ENCODE peak calls at places on chromosomes 3 and 15, in six cellular contexts. One of them, this sample, is unnamed.

GRCh38 chr3:11944052-11944673 is 60.0 kb upstream of the SYN2 start:
- DNase-seq in stomach: peak; percentile 28
- DNase-seq in PC-3: peak; percentile 72
- DNase-seq in OCI-LY7: no peak
- DNase-seq in Panc1: peak; percentile 4
- DNase-seq in CD8-positive, alpha-beta T cell: no peak
- DNase-seq in this sample: peak; percentile 19

GRCh38 chr3:16849795-16850194 is 35.0 kb upstream of the PLCL2 start:
- DNase-seq in stomach: no peak
- DNase-seq in PC-3: no peak
- DNase-seq in OCI-LY7: no peak
- DNase-seq in Panc1: no peak
- DNase-seq in CD8-positive, alpha-beta T cell: no peak
- DNase-seq in this sample: peak; percentile 35

GRCh38 chr15:61929452-61929851 is 130.8 kb downstream of the VPS13C start:
- DNase-seq in stomach: no peak
- DNase-seq in PC-3: no peak
- DNase-seq in OCI-LY7: no peak
- DNase-seq in Panc1: no peak
- DNase-seq in CD8-positive, alpha-beta T cell: no peak
- DNase-seq in this sample: no peak

GRCh38 chr3:121748638-121749275 is 784 bp downstream of the GOLGB1 start:
- DNase-seq in stomach: peak; percentile 77
- DNase-seq in PC-3: peak; percentile 61
- DNase-seq in OCI-LY7: peak; percentile 44
- DNase-seq in Panc1: no peak
- DNase-seq in CD8-positive, alpha-beta T cell: no peak
- DNase-seq in this sample: no peak

GRCh38 chr3:11136116-11136515 is 18.2 kb upstream of the HRH1 start:
- DNase-seq in stomach: no peak
- DNase-seq in PC-3: peak; percentile 41
- DNase-seq in OCI-LY7: no peak
- DNase-seq in Panc1: no peak
- DNase-seq in CD8-positive, alpha-beta T cell: no peak
- DNase-seq in this sample: no peak

GRCh38 chr3:38542401-38543298 is 46.5 kb downstream of the EXOG start:
- DNase-seq in stomach: no peak
- DNase-seq in PC-3: peak; percentile 36
- DNase-seq in OCI-LY7: no peak
- DNase-seq in Panc1: no peak
- DNase-seq in CD8-positive, alpha-beta T cell: no peak
- DNase-seq in this sample: no peak

GRCh38 chr3:110414851-110415250 is 656.8 kb upstream of the NECTIN3 start:
- DNase-seq in stomach: no peak
- DNase-seq in PC-3: peak; percentile 83
- DNase-seq in OCI-LY7: no peak
- DNase-seq in Panc1: no peak
- DNase-seq in CD8-positive, alpha-beta T cell: no peak
- DNase-seq in this sample: peak; percentile 63

GRCh38 chr15:58432421-58432820 is 630 bp downstream of the LIPC start:
- DNase-seq in stomach: no peak
- DNase-seq in PC-3: no peak
- DNase-seq in OCI-LY7: no peak
- DNase-seq in Panc1: no peak
- DNase-seq in CD8-positive, alpha-beta T cell: no peak
- DNase-seq in this sample: no peak

GRCh38 chr15:69037977-69038376 is 23.5 kb downstream of the NOX5 start:
- DNase-seq in stomach: no peak
- DNase-seq in PC-3: no peak
- DNase-seq in OCI-LY7: no peak
- DNase-seq in Panc1: no peak
- DNase-seq in CD8-positive, alpha-beta T cell: no peak
- DNase-seq in this sample: no peak

GRCh38 chr3:144491333-144491732 is 519.7 kb downstream of the DIPK2A start:
- DNase-seq in stomach: no peak
- DNase-seq in PC-3: no peak
- DNase-seq in OCI-LY7: no peak
- DNase-seq in Panc1: no peak
- DNase-seq in CD8-positive, alpha-beta T cell: no peak
- DNase-seq in this sample: no peak

GRCh38 chr3:172249039-172249438 is 199.2 kb downstream of the GHSR start:
- DNase-seq in stomach: no peak
- DNase-seq in PC-3: no peak
- DNase-seq in OCI-LY7: no peak
- DNase-seq in Panc1: no peak
- DNase-seq in CD8-positive, alpha-beta T cell: no peak
- DNase-seq in this sample: peak; percentile 61

GRCh38 chr3:61578667-61579367 is 17.4 kb downstream of the PTPRG start:
- DNase-seq in stomach: no peak
- DNase-seq in PC-3: no peak
- DNase-seq in OCI-LY7: no peak
- DNase-seq in Panc1: no peak
- DNase-seq in CD8-positive, alpha-beta T cell: no peak
- DNase-seq in this sample: no peak

GRCh38 chr3:46671541-46672348 is 21.7 kb downstream of the ALS2CL start:
- DNase-seq in stomach: no peak
- DNase-seq in PC-3: no peak
- DNase-seq in OCI-LY7: no peak
- DNase-seq in Panc1: no peak
- DNase-seq in CD8-positive, alpha-beta T cell: no peak
- DNase-seq in this sample: no peak

GRCh38 chr15:60397772-60398445 is at the start of gene ANXA2:
- DNase-seq in stomach: peak; percentile 87
- DNase-seq in PC-3: peak; percentile 91
- DNase-seq in OCI-LY7: peak; percentile 57
- DNase-seq in Panc1: no peak
- DNase-seq in CD8-positive, alpha-beta T cell: peak; percentile 77
- DNase-seq in this sample: peak; percentile 63

GRCh38 chr3:46017720-46018119 is 9.6 kb downstream of the XCR1 start:
- DNase-seq in stomach: no peak
- DNase-seq in PC-3: no peak
- DNase-seq in OCI-LY7: no peak
- DNase-seq in Panc1: no peak
- DNase-seq in CD8-positive, alpha-beta T cell: no peak
- DNase-seq in this sample: no peak

GRCh38 chr15:98177950-98178848 is 217.7 kb downstream of the ARRDC4 start:
- DNase-seq in stomach: peak; percentile 28
- DNase-seq in PC-3: peak; percentile 74
- DNase-seq in OCI-LY7: peak; percentile 36
- DNase-seq in Panc1: peak; percentile 39
- DNase-seq in CD8-positive, alpha-beta T cell: peak; percentile 11
- DNase-seq in this sample: peak; percentile 50

GRCh38 chr3:10380906-10381795 is 60.2 kb upstream of the SEC13 start:
- DNase-seq in stomach: no peak
- DNase-seq in PC-3: peak; percentile 59
- DNase-seq in OCI-LY7: no peak
- DNase-seq in Panc1: no peak
- DNase-seq in CD8-positive, alpha-beta T cell: no peak
- DNase-seq in this sample: no peak

DNA sequence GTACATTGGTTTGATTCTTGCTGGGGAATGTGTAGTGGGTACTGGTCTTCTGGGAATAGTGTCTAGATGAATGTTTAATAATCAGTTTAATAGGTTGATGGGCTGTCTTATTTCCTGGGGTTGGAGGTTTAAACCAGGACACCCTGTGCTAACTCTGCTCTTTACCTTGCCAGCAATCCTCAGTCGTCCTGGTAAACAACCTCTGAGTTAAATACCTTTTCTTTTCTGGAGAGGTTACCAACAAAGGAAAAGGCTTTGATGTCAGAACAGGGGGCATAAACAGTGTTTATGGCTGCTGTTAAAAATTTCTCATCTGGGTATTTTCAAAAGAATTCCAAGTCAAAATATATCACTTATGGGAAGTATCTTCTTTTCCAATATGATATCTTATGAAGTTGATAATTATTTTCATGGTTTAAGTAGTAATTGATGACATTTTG is 23.5 kb downstream of the MITF start:
- DNase-seq in stomach: no peak
- DNase-seq in PC-3: no peak
- DNase-seq in OCI-LY7: no peak
- DNase-seq in Panc1: no peak
- DNase-seq in CD8-positive, alpha-beta T cell: no peak
- DNase-seq in this sample: no peak
- H3K4me1 ChIP-seq in stomach: peaks cover 53% of the 10 kb centered on the region
- H3K4me1 ChIP-seq in PC-3: peaks cover 52% of the 10 kb centered on the region
- H3K4me1 ChIP-seq in OCI-LY7: no peaks in the 10 kb centered on the region
- H3K4me1 ChIP-seq in Panc1: peaks cover 16% of the 10 kb centered on the region
- H3K4me1 ChIP-seq in CD8-positive, alpha-beta T cell: no peaks in the 10 kb centered on the region
- H3K4me1 ChIP-seq in this sample: peaks cover 12% of the 10 kb centered on the region

DNA sequence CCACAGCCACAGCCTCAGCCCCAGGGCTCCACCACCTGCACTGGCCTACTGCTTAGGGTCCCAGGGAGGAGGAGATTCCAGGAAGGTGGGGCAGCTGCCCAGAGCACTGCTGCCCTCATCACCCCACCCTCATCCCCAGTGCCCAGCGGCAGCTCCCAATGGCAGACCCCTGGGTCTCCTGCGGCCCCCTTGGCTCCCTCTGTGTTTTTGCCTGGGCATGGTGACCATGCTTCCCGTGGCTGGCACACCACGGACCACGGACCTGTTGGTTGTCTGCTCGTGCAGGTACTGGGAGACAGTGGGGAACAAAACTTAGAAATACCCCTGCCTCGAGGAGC is 2.7 kb downstream of the CHST13 start:
- DNase-seq in stomach: no peak
- DNase-seq in PC-3: no peak
- DNase-seq in OCI-LY7: no peak
- DNase-seq in Panc1: no peak
- DNase-seq in CD8-positive, alpha-beta T cell: no peak
- DNase-seq in this sample: no peak
- H3K4me1 ChIP-seq in stomach: peaks cover 36% of the 10 kb centered on the region
- H3K4me1 ChIP-seq in PC-3: no peaks in the 10 kb centered on the region
- H3K4me1 ChIP-seq in OCI-LY7: no peaks in the 10 kb centered on the region
- H3K4me1 ChIP-seq in Panc1: peaks cover 4% of the 10 kb centered on the region
- H3K4me1 ChIP-seq in CD8-positive, alpha-beta T cell: no peaks in the 10 kb centered on the region
- H3K4me1 ChIP-seq in this sample: no peaks in the 10 kb centered on the region

DNA sequence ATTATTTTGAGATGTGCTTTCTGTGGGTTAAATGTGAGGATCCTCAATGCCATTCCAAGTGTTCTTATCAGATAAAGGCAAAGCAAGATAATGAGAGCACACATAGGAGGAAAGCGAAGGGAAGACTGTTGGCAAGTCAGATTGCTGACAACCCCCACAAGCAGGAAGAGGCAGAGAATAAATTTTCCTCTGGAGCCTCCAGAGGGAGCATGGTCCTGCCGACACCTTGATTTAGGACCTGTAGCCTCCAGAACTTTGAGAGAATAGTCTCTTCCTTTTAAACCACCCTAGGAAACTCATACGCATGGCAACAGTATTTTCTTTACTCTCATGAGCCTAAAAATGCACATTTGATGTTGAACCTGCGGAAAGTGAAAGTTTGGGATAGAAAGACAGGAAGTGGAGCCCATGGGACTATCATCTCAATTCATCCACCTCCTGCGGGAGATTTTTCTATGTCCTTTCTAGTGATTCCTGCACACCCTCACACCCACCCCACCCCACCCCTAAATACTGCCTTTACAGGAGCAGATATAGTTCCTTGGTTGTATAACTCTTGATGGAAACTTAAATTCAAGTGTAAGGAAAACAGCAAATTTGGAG is 116.7 kb upstream of the LPP start:
- DNase-seq in stomach: peak; percentile 51
- DNase-seq in PC-3: peak; percentile 65
- DNase-seq in OCI-LY7: no peak
- DNase-seq in Panc1: no peak
- DNase-seq in CD8-positive, alpha-beta T cell: no peak
- DNase-seq in this sample: peak; percentile 27
- H3K4me1 ChIP-seq in stomach: peaks cover 20% of the 10 kb centered on the region
- H3K4me1 ChIP-seq in PC-3: peaks cover 16% of the 10 kb centered on the region
- H3K4me1 ChIP-seq in OCI-LY7: peaks cover 42% of the 10 kb centered on the region
- H3K4me1 ChIP-seq in Panc1: peaks cover 9% of the 10 kb centered on the region
- H3K4me1 ChIP-seq in CD8-positive, alpha-beta T cell: no peaks in the 10 kb centered on the region
- H3K4me1 ChIP-seq in this sample: peaks cover 7% of the 10 kb centered on the region

DNA sequence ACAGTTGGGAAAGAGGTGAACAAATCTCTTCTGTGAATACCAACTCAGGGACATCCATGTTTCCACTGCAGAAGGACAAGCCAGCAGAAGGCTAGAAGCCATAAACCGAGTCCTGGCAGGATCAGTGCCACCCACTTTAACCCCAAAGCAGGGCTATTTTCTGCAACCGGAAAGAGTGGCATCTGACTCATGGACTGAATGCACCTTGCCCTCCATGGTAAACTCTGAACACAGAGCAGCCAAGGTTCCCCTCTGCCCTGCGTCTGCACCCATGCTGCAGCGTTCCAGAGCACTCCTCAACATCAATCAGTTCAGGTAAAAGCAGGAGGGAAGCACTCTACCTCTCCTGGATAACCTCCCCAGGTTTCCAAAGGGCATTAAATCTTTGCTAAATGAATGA is 823 bp upstream of the NGRN start:
- DNase-seq in stomach: peak; percentile 31
- DNase-seq in PC-3: peak; percentile 70
- DNase-seq in OCI-LY7: peak; percentile 11
- DNase-seq in Panc1: peak; percentile 17
- DNase-seq in CD8-positive, alpha-beta T cell: peak; percentile 5
- DNase-seq in this sample: peak; percentile 20
- H3K4me1 ChIP-seq in stomach: peaks cover 42% of the 10 kb centered on the region
- H3K4me1 ChIP-seq in PC-3: peaks cover 55% of the 10 kb centered on the region
- H3K4me1 ChIP-seq in OCI-LY7: peaks cover 39% of the 10 kb centered on the region
- H3K4me1 ChIP-seq in Panc1: peaks cover 26% of the 10 kb centered on the region
- H3K4me1 ChIP-seq in CD8-positive, alpha-beta T cell: peaks cover 35% of the 10 kb centered on the region
- H3K4me1 ChIP-seq in this sample: peaks cover 16% of the 10 kb centered on the region

GRCh38 chr3:178226094-178226493 is 310.1 kb upstream of the KCNMB2 start:
- DNase-seq in stomach: no peak
- DNase-seq in PC-3: no peak
- DNase-seq in OCI-LY7: no peak
- DNase-seq in Panc1: no peak
- DNase-seq in CD8-positive, alpha-beta T cell: no peak
- DNase-seq in this sample: no peak
- H3K4me1 ChIP-seq in stomach: no peaks in the 10 kb centered on the region
- H3K4me1 ChIP-seq in PC-3: no peaks in the 10 kb centered on the region
- H3K4me1 ChIP-seq in OCI-LY7: no peaks in the 10 kb centered on the region
- H3K4me1 ChIP-seq in Panc1: no peaks in the 10 kb centered on the region
- H3K4me1 ChIP-seq in CD8-positive, alpha-beta T cell: no peaks in the 10 kb centered on the region
- H3K4me1 ChIP-seq in this sample: no peaks in the 10 kb centered on the region

This sample was measured in foreskin keratinocyte.